ENCODE peak calls at places on chromosomes 3 and 15, in six cellular contexts. C is neural progenitor cell, U is prostate gland, A is ascending aorta, R is colonic mucosa, Z is Peyer's patch. B is an unnamed sample. For H3K9me3, the result is how much of the 10 kb centered on the place peaks cover.

GRCh38 chr3:187909871-187910270 is 164.6 kb upstream of the BCL6 start:
- DNase-seq in C (no peak), U (no peak), A (no peak), R (no peak), Z (no peak), B (no peak)

GRCh38 chr3:26011276-26011675 is 221.4 kb downstream of the OXSM start:
- DNase-seq in C (no peak), U (no peak), A (no peak), R (no peak), Z (no peak), B (no peak)

GRCh38 chr15:54373332-54373731 is 395.1 kb downstream of the UNC13C start:
- DNase-seq in C (no peak), U (no peak), A (no peak), R (no peak), Z (no peak), B (no peak)

GRCh38 chr15:68416158-68416535 is 15.8 kb downstream of the ITGA11 start:
- DNase-seq in C (no peak), U (no peak), A (peak), R (peak), Z (no peak), B (no peak)

GRCh38 chr15:95290376-95290973 is 1040.0 kb upstream of the NR2F2 start:
- DNase-seq in C (peak), U (no peak), A (no peak), R (no peak), Z (no peak), B (no peak)

GRCh38 chr15:84590406-84590805 is 10.4 kb upstream of the ZSCAN2 start:
- DNase-seq in C (no peak), U (no peak), A (no peak), R (no peak), Z (no peak), B (no peak)

GRCh38 chr3:65856907-65857306 is 181.8 kb downstream of the MAGI1 start:
- DNase-seq in C (no peak), U (no peak), A (no peak), R (no peak), Z (no peak), B (no peak)

GRCh38 chr3:124671123-124671522 is 59.1 kb upstream of the UMPS start:
- DNase-seq in C (no peak), U (no peak), A (no peak), R (no peak), Z (no peak), B (no peak)

GRCh38 chr15:33584797-33585196 is 274.0 kb downstream of the RYR3 start:
- DNase-seq in C (no peak), U (no peak), A (no peak), R (no peak), Z (no peak), B (no peak)

GRCh38 chr3:62433396-62433795 is 60.0 kb upstream of the FEZF2 start:
- DNase-seq in C (no peak), U (no peak), A (no peak), R (no peak), Z (no peak), B (no peak)

GRCh38 chr3:196519738-196520122 is 4.6 kb upstream of the SMCO1 start:
- DNase-seq in C (no peak), U (no peak), A (no peak), R (no peak), Z (no peak), B (no peak)

GRCh38 chr15:78685157-78685830 is 44.3 kb upstream of the CHRNB4 start:
- DNase-seq in C (no peak), U (no peak), A (no peak), R (no peak), Z (no peak), B (no peak)

GRCh38 chr3:64213224-64213893 is 11.9 kb downstream of the PRICKLE2 start:
- DNase-seq in C (no peak), U (no peak), A (no peak), R (no peak), Z (no peak), B (no peak)

GRCh38 chr3:101809178-101810022 is 30.4 kb downstream of the NXPE3 start:
- DNase-seq in C (peak), U (peak), A (no peak), R (peak), Z (no peak), B (peak)

GRCh38 chr15:39756806-39757522 is 25.7 kb downstream of the FSIP1 start:
- DNase-seq in C (peak), U (peak), A (no peak), R (peak), Z (no peak), B (peak)

GRCh38 chr15:51024735-51025453 is 69.8 kb downstream of the TNFAIP8L3 start:
- DNase-seq in C (no peak), U (peak), A (no peak), R (no peak), Z (no peak), B (peak)

GRCh38 chr15:48422401-48422800 is 91.2 kb downstream of the DUT start:
- DNase-seq in C (no peak), U (no peak), A (no peak), R (no peak), Z (no peak), B (no peak)

GRCh38 chr15:101568821-101569555 is 79.5 kb upstream of the PCSK6 start:
- DNase-seq in C (no peak), U (no peak), A (no peak), R (peak), Z (no peak), B (no peak)

GRCh38 chr15:68017221-68017620 is 36.9 kb upstream of the PIAS1 start:
- DNase-seq in C (no peak), U (no peak), A (no peak), R (no peak), Z (no peak), B (no peak)

GRCh38 chr15:82680200-82681102 is 29.2 kb downstream of the AP3B2 start:
- DNase-seq in C (peak), U (peak), A (no peak), R (peak), Z (peak), B (peak)

GRCh38 chr3:71585126-71585525 is 1.6 kb upstream of the FOXP1 start:
- DNase-seq in C (peak), U (peak), A (no peak), R (peak), Z (no peak), B (peak)

GRCh38 chr3:62046326-62046725 is 327.0 kb downstream of the FEZF2 start:
- DNase-seq in C (no peak), U (no peak), A (no peak), R (no peak), Z (no peak), B (no peak)

GRCh38 chr15:76058714-76059319 is 968 bp upstream of the TMEM266 start:
- DNase-seq in C (peak), U (no peak), A (no peak), R (peak), Z (no peak), B (peak)

GRCh38 chr15:89767411-89767915 is 8.7 kb upstream of the MESP2 start:
- DNase-seq in C (no peak), U (no peak), A (no peak), R (no peak), Z (no peak), B (no peak)
- TF ChIP-seq CTCF in C (no peak), U (no peak), A (no peak), R (no peak), Z (no peak), B (no peak)

GRCh38 chr15:98057453-98057852 is 97.0 kb downstream of the ARRDC4 start:
- DNase-seq in C (no peak), U (no peak), A (no peak), R (no peak), Z (no peak), B (no peak)
- H3K9me3 ChIP-seq in C (under half), U (under half), A (under half), R (under half), Z (under half), B (under half)

GRCh38 chr3:29643034-29643425 is 362.2 kb downstream of the RBMS3 start:
- DNase-seq in C (peak), U (no peak), A (no peak), R (no peak), Z (no peak), B (peak)

GRCh38 chr3:29642393-29643033 is 361.6 kb downstream of the RBMS3 start:
- DNase-seq in C (no peak), U (peak), A (no peak), R (peak), Z (no peak), B (no peak)

GRCh38 chr3:29644956-29645661 is 364.2 kb downstream of the RBMS3 start:
- DNase-seq in C (no peak), U (no peak), A (no peak), R (no peak), Z (no peak), B (no peak)

GRCh38 chr3:29646042-29646441 is 365.2 kb downstream of the RBMS3 start:
- DNase-seq in C (no peak), U (no peak), A (no peak), R (no peak), Z (no peak), B (no peak)

GRCh38 chr3:29644261-29644660 is 363.4 kb downstream of the RBMS3 start:
- DNase-seq in C (no peak), U (no peak), A (no peak), R (no peak), Z (no peak), B (no peak)
- TF ChIP-seq CTCF in C (no peak), U (no peak), A (no peak), R (no peak), Z (no peak), B (no peak)

DNA sequence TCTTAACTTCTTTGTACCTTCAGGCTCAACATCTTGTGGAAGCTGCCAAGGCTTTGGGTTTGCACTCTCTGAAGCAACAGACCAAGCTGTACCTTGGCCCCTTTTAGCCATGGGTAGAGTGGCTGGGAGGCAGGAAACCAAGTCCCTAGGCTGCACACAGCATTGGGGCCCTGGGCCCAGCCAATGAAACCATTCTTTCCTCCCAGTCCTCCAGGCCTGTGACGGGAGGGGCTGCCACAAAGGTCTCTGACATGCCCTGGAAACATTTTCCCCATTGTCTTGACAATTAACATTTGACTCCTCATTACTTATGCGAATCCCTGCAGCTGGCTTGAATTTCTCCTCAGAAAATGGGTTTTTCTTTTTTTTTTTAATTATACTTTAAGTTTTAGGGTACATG is 253.1 kb upstream of the GADL1 start:
- DNase-seq in C (no peak), U (no peak), A (no peak), R (no peak), Z (no peak), B (no peak)
- H3K9me3 ChIP-seq in C (under half), U (under half), A (under half), R (under half), Z (under half), B (under half)